ENCODE peak calls at places on chromosome 14, in ten cellular contexts. O, I, X, J, V, A, R, W, D and C are unnamed samples.

GRCh38 chr14:74619672-74620131 is 7.7 kb upstream of the LTBP2 start:
- DNase-seq in O (no peak), I (peak; percentile 58), X (no peak), J (peak; percentile 99), V (peak; percentile 59), A (no peak), R (peak; percentile 96), W (no peak), D (peak; percentile 90), C (peak; percentile 78)

GRCh38 chr14:55814064-55814463 is 234.1 kb downstream of the KTN1 start:
- DNase-seq in O (no peak), I (no peak), X (no peak), J (peak; percentile 29), V (no peak), A (no peak), R (no peak), W (no peak), D (no peak), C (no peak)

GRCh38 chr14:66944872-66945271 is 244.4 kb upstream of the GARIN2 start:
- DNase-seq in O (peak; percentile 15), I (no peak), X (no peak), J (peak; percentile 55), V (no peak), A (no peak), R (no peak), W (no peak), D (no peak), C (no peak)

GRCh38 chr14:61122862-61123261 is 141.8 kb downstream of the SLC38A6 start:
- DNase-seq in O (no peak), I (no peak), X (no peak), J (no peak), V (no peak), A (no peak), R (no peak), W (no peak), D (no peak), C (no peak)

GRCh38 chr14:92673601-92674000 is 74.8 kb downstream of the LGMN start:
- DNase-seq in O (no peak), I (no peak), X (no peak), J (no peak), V (no peak), A (no peak), R (no peak), W (peak; percentile 3), D (no peak), C (no peak)

GRCh38 chr14:51507556-51508511 is 143.9 kb upstream of the FRMD6 start:
- DNase-seq in O (no peak), I (peak; percentile 92), X (no peak), J (peak; percentile 69), V (no peak), A (no peak), R (peak; percentile 93), W (peak; percentile 42), D (peak; percentile 25), C (peak; percentile 60)

GRCh38 chr14:71716371-71716770 is 215.9 kb upstream of the RGS6 start:
- DNase-seq in O (no peak), I (no peak), X (no peak), J (peak; percentile 88), V (no peak), A (no peak), R (no peak), W (no peak), D (no peak), C (no peak)

GRCh38 chr14:51022769-51023168 is 72.1 kb downstream of the TRIM9 start:
- DNase-seq in O (no peak), I (no peak), X (no peak), J (no peak), V (no peak), A (no peak), R (no peak), W (no peak), D (no peak), C (no peak)

GRCh38 chr14:97402279-97402678 is 605.1 kb downstream of the VRK1 start:
- DNase-seq in O (no peak), I (no peak), X (no peak), J (no peak), V (no peak), A (no peak), R (no peak), W (no peak), D (no peak), C (no peak)

GRCh38 chr14:104223101-104223809 is 84.9 kb downstream of the KIF26A start:
- DNase-seq in O (no peak), I (peak; percentile 93), X (no peak), J (no peak), V (no peak), A (no peak), R (no peak), W (peak; percentile 69), D (no peak), C (peak; percentile 34)

GRCh38 chr14:96629558-96630222 is 127.5 kb downstream of the PAPOLA start:
- DNase-seq in O (no peak), I (no peak), X (no peak), J (no peak), V (no peak), A (no peak), R (peak; percentile 47), W (no peak), D (no peak), C (no peak)

GRCh38 chr14:64702493-64703392 is 1.5 kb upstream of the PLEKHG3 start:
- DNase-seq in O (no peak), I (no peak), X (no peak), J (no peak), V (peak; percentile 74), A (no peak), R (peak; percentile 71), W (peak; percentile 73), D (no peak), C (peak; percentile 20)

DNA sequence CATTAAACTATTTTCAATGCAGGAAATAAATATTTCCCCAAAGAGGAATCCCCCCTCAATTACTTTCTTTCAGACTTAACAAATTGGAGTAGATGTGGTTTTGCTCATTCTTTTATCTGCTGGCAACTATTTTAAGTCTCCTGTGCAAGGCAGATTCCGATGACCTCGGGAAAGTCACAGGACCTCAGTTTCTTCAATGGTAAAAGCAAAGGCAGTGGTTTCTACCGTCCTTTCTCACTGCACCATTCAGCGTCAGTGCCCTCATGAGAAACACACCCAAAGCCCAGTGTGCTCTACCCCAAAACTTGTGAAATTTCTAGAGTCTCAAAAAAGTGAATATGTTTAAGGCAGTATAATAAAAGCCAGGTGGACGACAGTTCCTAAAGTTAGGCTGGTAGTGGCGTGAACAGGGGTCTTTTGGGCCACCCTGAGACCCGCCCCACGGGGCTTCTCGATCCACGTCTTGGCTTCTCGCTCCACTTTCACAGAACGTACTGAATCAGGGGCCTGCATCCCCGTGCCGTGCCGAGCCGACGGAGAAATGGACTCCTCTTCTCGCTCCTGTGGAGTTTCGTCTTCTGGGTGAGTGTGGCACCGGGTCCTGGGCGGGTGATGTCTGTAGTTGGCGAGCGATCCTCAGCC is 1.3 kb upstream of the ARHGAP5 start:
- DNase-seq in O (no peak), I (peak; percentile 77), X (no peak), J (peak; percentile 21), V (no peak), A (no peak), R (peak; percentile 80), W (peak; percentile 64), D (no peak), C (peak; percentile 52)
- H3K27ac ChIP-seq in O (peak overlapping the region; percentile 87), I (peak overlapping the region; percentile 84), X (no peak overlapping the region), J (peak overlapping the region; percentile 93), V (peak overlapping the region; percentile 99), A (peak overlapping the region; percentile 75), R (peak overlapping the region; percentile 99), W (peak overlapping the region; percentile 79), D (peak overlapping the region; percentile 99), C (peak overlapping the region; percentile 98)

GRCh38 chr14:76514599-76514998 is 138.7 kb downstream of the ESRRB start:
- DNase-seq in O (peak; percentile 48), I (no peak), X (peak; percentile 46), J (peak; percentile 1), V (no peak), A (no peak), R (peak; percentile 21), W (peak; percentile 26), D (no peak), C (no peak)
- TF ChIP-seq CTCF in O (peak; percentile 42), I (peak; percentile 11), X (no peak), J (peak; percentile 13), V (no peak), A (no peak), R (no peak), W (no peak), D (no peak), C (peak; percentile 25)

GRCh38 chr14:68596701-68597100 is 196.2 kb downstream of the ZFP36L1 start:
- DNase-seq in O (no peak), I (no peak), X (no peak), J (no peak), V (no peak), A (no peak), R (peak; percentile 52), W (peak; percentile 82), D (no peak), C (no peak)

GRCh38 chr14:68598089-68598488 is 194.8 kb downstream of the ZFP36L1 start:
- DNase-seq in O (no peak), I (no peak), X (no peak), J (no peak), V (no peak), A (no peak), R (no peak), W (no peak), D (no peak), C (no peak)

GRCh38 chr14:68598621-68599447 is 194.0 kb downstream of the ZFP36L1 start:
- DNase-seq in O (peak; percentile 97), I (peak; percentile 51), X (peak; percentile 75), J (peak; percentile 96), V (no peak), A (no peak), R (peak; percentile 83), W (peak; percentile 74), D (peak; percentile 21), C (peak; percentile 75)

GRCh38 chr14:68602507-68602906 is 190.4 kb downstream of the ZFP36L1 start:
- DNase-seq in O (no peak), I (no peak), X (no peak), J (no peak), V (no peak), A (no peak), R (peak; percentile 5), W (no peak), D (no peak), C (no peak)

GRCh38 chr14:68599896-68600620 is 192.8 kb downstream of the ZFP36L1 start:
- DNase-seq in O (no peak), I (no peak), X (no peak), J (no peak), V (no peak), A (no peak), R (peak; percentile 53), W (no peak), D (no peak), C (no peak)
- H3K27ac ChIP-seq in O (peak overlapping the region; percentile 94), I (no peak overlapping the region), X (no peak overlapping the region), J (no peak overlapping the region), V (peak overlapping the region; percentile 89), A (no peak overlapping the region), R (no peak overlapping the region), W (peak overlapping the region; percentile 90), D (no peak overlapping the region), C (peak overlapping the region; percentile 96)

GRCh38 chr14:49139593-49139992 is 446.6 kb downstream of the RPS29 start:
- DNase-seq in O (no peak), I (no peak), X (no peak), J (peak; percentile 13), V (no peak), A (no peak), R (no peak), W (no peak), D (no peak), C (no peak)

DNA sequence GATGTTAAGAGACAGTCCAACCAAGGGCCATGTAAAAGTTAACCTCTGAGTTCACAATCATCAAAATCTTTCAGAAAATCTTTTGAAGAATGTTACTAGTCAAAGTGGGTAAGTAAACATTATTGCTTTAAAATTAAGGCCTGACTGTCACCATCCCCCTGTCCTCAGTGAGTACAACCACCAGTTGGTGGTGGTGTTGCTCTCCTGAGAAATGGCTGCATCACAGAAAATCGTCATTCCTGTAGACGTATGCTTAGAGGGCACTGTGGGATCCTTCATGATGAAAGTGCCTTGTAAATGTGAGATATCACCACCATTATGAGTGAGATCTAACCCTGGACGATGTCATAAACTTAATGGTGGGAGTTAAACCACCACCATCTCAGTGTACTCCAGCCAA is 451.2 kb downstream of the RPS29 start:
- DNase-seq in O (peak; percentile 0), I (no peak), X (no peak), J (no peak), V (no peak), A (no peak), R (no peak), W (no peak), D (no peak), C (no peak)
- TF ChIP-seq CTCF in O (peak; percentile 9), I (no peak), X (no peak), J (no peak), V (no peak), A (no peak), R (no peak), W (no peak), D (no peak), C (no peak)